ENCODE peak calls at places on chromosome 18, in five cellular contexts. F, L, A, Q and P are unnamed samples.
A peak's percentile ranks its signal among the peaks of the same experiment; 100 is the strongest.

GRCh38 chr18:48926420-48926857 is 24.3 kb downstream of the SMAD7 start:
- DNase-seq in F (no peak), L (no peak), A (peak; percentile 89), Q (no peak), P (no peak)

GRCh38 chr18:408367-408766 is 92.1 kb downstream of the COLEC12 start:
- DNase-seq in F (no peak), L (no peak), A (no peak), Q (no peak), P (no peak)

GRCh38 chr18:26579941-26580618 is 31.7 kb upstream of the KCTD1 start:
- DNase-seq in F (no peak), L (no peak), A (no peak), Q (peak; percentile 28), P (no peak)

GRCh38 chr18:56162316-56162715 is 476.1 kb downstream of the TXNL1 start:
- DNase-seq in F (no peak), L (no peak), A (no peak), Q (no peak), P (no peak)

GRCh38 chr18:74546751-74547530 is 12.6 kb downstream of the CNDP1 start:
- DNase-seq in F (no peak), L (no peak), A (no peak), Q (no peak), P (no peak)

GRCh38 chr18:7902399-7902839 is 335.3 kb downstream of the PTPRM start:
- DNase-seq in F (no peak), L (no peak), A (no peak), Q (no peak), P (no peak)

GRCh38 chr18:32036506-32037210 is 18.0 kb downstream of the RNF125 start:
- DNase-seq in F (no peak), L (no peak), A (no peak), Q (no peak), P (no peak)

GRCh38 chr18:54150226-54150625 is 74.2 kb downstream of the MBD2 start:
- DNase-seq in F (no peak), L (no peak), A (no peak), Q (no peak), P (no peak)

GRCh38 chr18:7926526-7926925 is 359.4 kb downstream of the PTPRM start:
- DNase-seq in F (no peak), L (no peak), A (no peak), Q (peak; percentile 49), P (no peak)

GRCh38 chr18:11676867-11677266 is 12.2 kb upstream of the GNAL start:
- DNase-seq in F (no peak), L (no peak), A (no peak), Q (no peak), P (no peak)

GRCh38 chr18:77127769-77128671 is 4.6 kb downstream of the MBP start:
- DNase-seq in F (peak; percentile 66), L (no peak), A (no peak), Q (peak; percentile 68), P (no peak)

GRCh38 chr18:77131100-77131651 is 1.4 kb downstream of the MBP start:
- DNase-seq in F (peak; percentile 36), L (peak; percentile 91), A (peak; percentile 70), Q (peak; percentile 66), P (no peak)

GRCh38 chr18:77131652-77132368 is 773 bp downstream of the MBP start:
- DNase-seq in F (peak; percentile 34), L (peak; percentile 94), A (peak; percentile 85), Q (peak; percentile 82), P (peak; percentile 81)

GRCh38 chr18:77130229-77131099 is 2.1 kb downstream of the MBP start:
- DNase-seq in F (no peak), L (peak; percentile 77), A (no peak), Q (no peak), P (no peak)

GRCh38 chr18:77129150-77129551 is 3.4 kb downstream of the MBP start:
- DNase-seq in F (no peak), L (no peak), A (no peak), Q (no peak), P (no peak)
- H3K27ac ChIP-seq in F (peak overlapping the region; percentile 44), L (peak overlapping the region; percentile 80), A (peak overlapping the region; percentile 59), Q (no peak overlapping the region), P (no peak overlapping the region)

GRCh38 chr18:13211537-13211936 is 7.0 kb upstream of the LDLRAD4 start:
- DNase-seq in F (no peak), L (no peak), A (no peak), Q (no peak), P (no peak)
- TF ChIP-seq CTCF in F (no peak), L (no peak), A (no peak), Q (no peak), P (no peak)

GRCh38 chr18:76456823-76457222 is 38.2 kb downstream of the ZNF516 start:
- DNase-seq in F (no peak), L (no peak), A (no peak), Q (no peak), P (no peak)

GRCh38 chr18:76457475-76457874 is 37.6 kb downstream of the ZNF516 start:
- DNase-seq in F (no peak), L (peak; percentile 43), A (no peak), Q (no peak), P (peak; percentile 43)

GRCh38 chr18:76459312-76459686 is 35.7 kb downstream of the ZNF516 start:
- DNase-seq in F (no peak), L (peak; percentile 64), A (no peak), Q (no peak), P (no peak)

GRCh38 chr18:76458522-76459311 is 36.3 kb downstream of the ZNF516 start:
- DNase-seq in F (no peak), L (peak; percentile 57), A (no peak), Q (no peak), P (peak; percentile 56)

GRCh38 chr18:76457957-76458356 is 37.1 kb downstream of the ZNF516 start:
- DNase-seq in F (no peak), L (peak; percentile 0), A (no peak), Q (no peak), P (no peak)
- H3K4me3 ChIP-seq in F (no peak overlapping the region), L (no peak overlapping the region), A (no peak overlapping the region), Q (no peak overlapping the region), P (no peak overlapping the region)

GRCh38 chr18:10495936-10496335 is 29.9 kb upstream of the NAPG start:
- DNase-seq in F (no peak), L (no peak), A (no peak), Q (no peak), P (no peak)

GRCh38 chr18:10499230-10499629 is 26.6 kb upstream of the NAPG start:
- DNase-seq in F (no peak), L (no peak), A (no peak), Q (no peak), P (no peak)

GRCh38 chr18:10500038-10500437 is 25.8 kb upstream of the NAPG start:
- DNase-seq in F (no peak), L (no peak), A (no peak), Q (no peak), P (no peak)

DNA sequence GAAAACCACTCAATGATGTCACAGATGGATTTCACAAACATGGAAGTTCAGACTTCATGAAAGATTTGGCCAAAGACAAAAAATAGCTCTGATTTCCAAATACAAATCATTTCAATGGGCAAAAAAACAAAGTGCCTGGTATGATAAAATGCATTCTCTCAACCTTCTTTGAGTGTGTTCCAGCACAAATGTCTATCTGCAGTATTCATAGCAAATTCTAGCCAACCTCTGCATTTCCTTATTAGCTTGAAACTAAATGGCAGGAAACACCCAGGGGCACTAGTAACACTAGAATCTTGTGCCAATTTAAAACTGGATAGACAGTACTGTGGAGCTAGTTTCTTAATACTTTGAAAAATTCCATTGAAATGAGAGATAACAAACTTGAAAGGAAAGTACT is 28.5 kb upstream of the NAPG start:
- DNase-seq in F (no peak), L (no peak), A (no peak), Q (no peak), P (no peak)
- H3K27ac ChIP-seq in F (no peak overlapping the region), L (no peak overlapping the region), A (no peak overlapping the region), Q (no peak overlapping the region), P (no peak overlapping the region)

GRCh38 chr18:50194623-50195532 is at the start of gene MYO5B:
- DNase-seq in F (peak; percentile 10), L (peak; percentile 81), A (peak; percentile 93), Q (peak; percentile 86), P (no peak)
- TF ChIP-seq CTCF in F (peak; percentile 40), L (peak; percentile 50), A (peak; percentile 97), Q (peak; percentile 29), P (no peak)

GRCh38 chr18:57432118-57432517 is 3.1 kb upstream of the ONECUT2 start:
- DNase-seq in F (no peak), L (no peak), A (no peak), Q (no peak), P (no peak)

GRCh38 chr18:57429607-57430165 is 5.5 kb upstream of the ONECUT2 start:
- DNase-seq in F (no peak), L (no peak), A (no peak), Q (no peak), P (no peak)

GRCh38 chr18:57431512-57432080 is 3.6 kb upstream of the ONECUT2 start:
- DNase-seq in F (no peak), L (no peak), A (no peak), Q (no peak), P (no peak)

GRCh38 chr18:57430166-57430958 is 4.8 kb upstream of the ONECUT2 start:
- DNase-seq in F (no peak), L (no peak), A (peak; percentile 41), Q (no peak), P (no peak)

DNA sequence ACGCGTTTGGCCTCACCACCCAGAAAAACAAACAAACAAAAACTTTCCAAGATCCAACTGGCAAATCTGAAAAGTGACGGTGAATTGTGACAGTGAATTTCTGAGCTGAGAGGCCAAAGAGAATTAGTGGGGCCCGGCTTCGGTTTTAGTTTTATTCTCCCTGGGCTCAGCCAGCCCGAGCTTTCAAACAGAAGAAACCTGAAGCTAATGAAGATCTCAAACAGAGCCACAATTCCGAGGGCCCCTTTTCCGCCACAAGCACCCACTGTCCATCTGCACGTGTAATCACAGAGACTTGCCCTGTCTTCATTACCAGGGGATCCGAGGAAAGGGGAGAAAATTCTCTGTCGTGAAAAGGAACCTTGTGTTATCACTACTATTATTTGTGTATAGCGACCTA is 4.2 kb upstream of the ONECUT2 start:
- DNase-seq in F (no peak), L (no peak), A (no peak), Q (no peak), P (no peak)
- H3K4me3 ChIP-seq in F (no peak overlapping the region), L (no peak overlapping the region), A (no peak overlapping the region), Q (no peak overlapping the region), P (no peak overlapping the region)

DNA sequence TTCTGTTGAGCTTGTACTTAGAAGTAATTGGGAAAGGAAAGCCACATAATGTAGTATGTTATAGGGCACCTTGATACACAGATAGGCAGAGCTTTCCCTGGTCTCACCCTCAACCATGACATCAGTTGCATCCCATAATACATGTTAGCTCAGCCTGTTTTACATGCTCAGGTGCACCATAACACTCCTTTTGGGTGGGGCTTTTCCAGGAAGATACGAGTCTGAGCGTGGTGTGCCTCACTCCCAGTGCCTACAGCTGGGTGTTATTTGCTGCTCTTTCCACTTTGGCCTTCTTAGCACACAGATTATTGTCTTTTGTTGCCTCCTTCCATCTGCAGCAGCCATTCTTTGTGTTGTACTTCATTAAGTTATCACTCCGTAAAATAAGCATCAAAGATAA is 11.9 kb downstream of the TTC39C start:
- DNase-seq in F (no peak), L (no peak), A (no peak), Q (no peak), P (no peak)
- H3K27ac ChIP-seq in F (no peak overlapping the region), L (no peak overlapping the region), A (no peak overlapping the region), Q (no peak overlapping the region), P (no peak overlapping the region)